ENCODE peak calls at places on chromosome 11, in six cellular contexts. P, Z, C, O, M and R are unnamed samples.

GRCh38 chr11:86941871-86942208 is 13.4 kb downstream of the FZD4 start:
- DNase-seq in C (no peak), P (no peak), Z (no peak), O (no peak), M (no peak), R (no peak)

GRCh38 chr11:17384002-17384511 is 4.4 kb downstream of the KCNJ11 start:
- DNase-seq in M (peak; percentile 93), C (peak; percentile 84), P (peak; percentile 43), Z (peak; percentile 59), O (peak; percentile 63), R (no peak)

GRCh38 chr11:19419021-19419750 is 178.4 kb upstream of the E2F8 start:
- DNase-seq in P (no peak), Z (no peak), O (no peak), M (no peak), C (no peak), R (no peak)

GRCh38 chr11:9565822-9566560 is 7.5 kb upstream of the WEE1 start:
- DNase-seq in M (no peak), Z (peak; percentile 93), P (peak; percentile 87), C (no peak), O (peak; percentile 68), R (no peak)

GRCh38 chr11:2533642-2534115 is 88.9 kb downstream of the KCNQ1 start:
- DNase-seq in M (peak; percentile 85), O (peak; percentile 84), Z (no peak), P (peak; percentile 56), C (peak; percentile 60), R (no peak)

GRCh38 chr11:75762158-75762557 is 6.4 kb upstream of the DGAT2 start:
- DNase-seq in C (no peak), P (no peak), M (no peak), Z (no peak), O (no peak), R (no peak)

GRCh38 chr11:46291441-46292143 is 14.1 kb downstream of the CREB3L1 start:
- DNase-seq in M (no peak), Z (no peak), O (peak; percentile 72), C (no peak), P (no peak), R (no peak)

GRCh38 chr11:27812341-27812740 is 112.1 kb upstream of the BDNF start:
- DNase-seq in M (no peak), C (no peak), P (no peak), O (no peak), Z (no peak), R (no peak)

GRCh38 chr11:30504468-30504867 is 81.7 kb downstream of the MPPED2 start:
- DNase-seq in M (no peak), Z (no peak), C (no peak), P (no peak), O (no peak), R (no peak)

GRCh38 chr11:117715801-117716200 is 81.2 kb downstream of the DSCAML1 start:
- DNase-seq in P (no peak), Z (no peak), C (no peak), O (no peak), M (no peak), R (no peak)

GRCh38 chr11:2265854-2266585 is 4.4 kb downstream of the ASCL2 start:
- DNase-seq in P (no peak), Z (no peak), M (no peak), O (no peak), C (peak; percentile 37), R (peak; percentile 77)

GRCh38 chr11:7418916-7419315 is 66.4 kb upstream of the OLFML1 start:
- DNase-seq in M (no peak), Z (no peak), P (no peak), C (no peak), O (no peak), R (no peak)

GRCh38 chr11:36377759-36378553 is 81.9 kb downstream of the PRR5L start:
- DNase-seq in Z (no peak), M (no peak), O (no peak), C (no peak), P (no peak), R (no peak)

GRCh38 chr11:45922425-45923082 is at the start of gene LARGE2:
- DNase-seq in O (peak; percentile 14), Z (peak; percentile 48), P (no peak), M (peak; percentile 86), C (peak; percentile 55), R (no peak)

GRCh38 chr11:132100583-132100982 is 730.2 kb downstream of the NTM start:
- DNase-seq in O (no peak), Z (no peak), C (no peak), M (no peak), P (no peak), R (no peak)

GRCh38 chr11:77200869-77201268 is 72.8 kb downstream of the MYO7A start:
- DNase-seq in O (no peak), Z (no peak), M (peak; percentile 56), P (no peak), C (no peak), R (no peak)
- TF ChIP-seq POLR2A in O (no peak), Z (no peak), M (no peak), P (no peak), C (no peak), R (no peak)

DNA sequence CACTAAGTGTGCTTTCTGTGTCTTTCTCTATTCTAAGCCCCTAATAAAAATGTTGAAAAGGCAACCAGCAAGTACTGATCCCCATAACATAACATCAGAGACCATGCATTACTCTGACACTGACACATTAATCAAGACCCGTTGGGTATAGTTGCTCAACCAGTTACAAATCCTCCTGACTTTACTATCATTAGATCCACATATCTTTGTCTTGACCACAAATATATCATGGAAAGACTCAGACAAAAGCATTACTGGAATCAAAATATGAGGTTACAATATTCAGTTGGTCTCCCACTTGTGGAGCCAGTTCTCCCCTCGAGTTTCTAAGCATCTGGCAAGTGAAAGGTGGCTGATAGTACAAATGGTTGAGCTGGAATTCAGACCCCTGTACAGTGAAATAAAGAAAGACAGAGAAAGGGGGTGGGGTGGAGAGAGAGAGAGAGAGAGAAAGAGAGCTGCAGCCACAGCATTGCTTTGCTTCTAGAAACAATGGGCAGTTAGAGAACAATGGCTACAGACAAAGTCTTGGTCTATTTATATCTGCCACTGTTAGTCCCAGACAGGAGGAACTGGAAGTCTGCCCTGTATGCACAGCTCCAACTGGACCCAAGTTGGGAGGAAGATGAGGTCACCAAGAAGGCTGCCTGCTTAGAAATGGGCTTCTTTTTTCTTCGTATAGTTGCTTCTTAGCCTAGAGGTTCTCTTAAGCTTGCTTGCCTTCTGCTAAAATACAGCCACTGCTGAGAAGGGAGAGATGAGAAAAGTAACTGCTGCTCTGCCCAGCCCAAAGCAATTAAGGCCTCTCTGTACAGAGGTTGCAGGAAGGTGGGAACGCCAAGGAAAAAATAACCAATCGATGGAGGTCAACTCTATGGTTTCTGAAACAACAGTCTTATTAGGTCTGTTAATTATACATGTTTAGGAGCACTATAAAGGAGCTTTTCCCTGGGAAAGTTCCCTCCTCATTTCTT is 85.5 kb downstream of the ETS1 start:
- DNase-seq in P (no peak), M (no peak), Z (no peak), O (no peak), C (no peak), R (no peak)
- TF ChIP-seq POLR2A in P (no peak), M (no peak), Z (no peak), O (no peak), C (no peak), R (no peak)

GRCh38 chr11:65416341-65417185 is 6.0 kb upstream of the NEAT1 start:
- DNase-seq in Z (peak; percentile 96), M (peak; percentile 99), O (peak; percentile 93), P (peak; percentile 89), C (peak; percentile 95), R (peak; percentile 97)
- TF ChIP-seq POLR2A in Z (peak; percentile 28), M (no peak), O (peak; percentile 57), P (no peak), C (peak; percentile 51), R (peak; percentile 19)

GRCh38 chr11:94652735-94653284 is 85.6 kb downstream of the PIWIL4 start:
- DNase-seq in M (no peak), Z (no peak), P (no peak), C (no peak), O (no peak), R (no peak)
- TF ChIP-seq POLR2A in M (no peak), Z (no peak), P (no peak), C (no peak), O (no peak), R (no peak)

GRCh38 chr11:65892661-65893317 is 2.3 kb downstream of the CCDC85B start:
- DNase-seq in O (no peak), Z (no peak), C (no peak), M (peak; percentile 81), P (no peak), R (no peak)

GRCh38 chr11:65894034-65894591 is 3.6 kb downstream of the CCDC85B start:
- DNase-seq in C (no peak), Z (no peak), P (no peak), M (peak; percentile 95), O (no peak), R (no peak)

GRCh38 chr11:65890324-65891179 is at the start of gene CCDC85B:
- DNase-seq in Z (peak; percentile 94), O (peak; percentile 99), M (peak; percentile 99), P (peak; percentile 99), C (peak; percentile 98), R (peak; percentile 99)

GRCh38 chr11:65888163-65888814 is at the start of gene FIBP:
- DNase-seq in M (peak; percentile 100), Z (peak; percentile 97), C (peak; percentile 99), O (peak; percentile 98), P (peak; percentile 95), R (no peak)

DNA sequence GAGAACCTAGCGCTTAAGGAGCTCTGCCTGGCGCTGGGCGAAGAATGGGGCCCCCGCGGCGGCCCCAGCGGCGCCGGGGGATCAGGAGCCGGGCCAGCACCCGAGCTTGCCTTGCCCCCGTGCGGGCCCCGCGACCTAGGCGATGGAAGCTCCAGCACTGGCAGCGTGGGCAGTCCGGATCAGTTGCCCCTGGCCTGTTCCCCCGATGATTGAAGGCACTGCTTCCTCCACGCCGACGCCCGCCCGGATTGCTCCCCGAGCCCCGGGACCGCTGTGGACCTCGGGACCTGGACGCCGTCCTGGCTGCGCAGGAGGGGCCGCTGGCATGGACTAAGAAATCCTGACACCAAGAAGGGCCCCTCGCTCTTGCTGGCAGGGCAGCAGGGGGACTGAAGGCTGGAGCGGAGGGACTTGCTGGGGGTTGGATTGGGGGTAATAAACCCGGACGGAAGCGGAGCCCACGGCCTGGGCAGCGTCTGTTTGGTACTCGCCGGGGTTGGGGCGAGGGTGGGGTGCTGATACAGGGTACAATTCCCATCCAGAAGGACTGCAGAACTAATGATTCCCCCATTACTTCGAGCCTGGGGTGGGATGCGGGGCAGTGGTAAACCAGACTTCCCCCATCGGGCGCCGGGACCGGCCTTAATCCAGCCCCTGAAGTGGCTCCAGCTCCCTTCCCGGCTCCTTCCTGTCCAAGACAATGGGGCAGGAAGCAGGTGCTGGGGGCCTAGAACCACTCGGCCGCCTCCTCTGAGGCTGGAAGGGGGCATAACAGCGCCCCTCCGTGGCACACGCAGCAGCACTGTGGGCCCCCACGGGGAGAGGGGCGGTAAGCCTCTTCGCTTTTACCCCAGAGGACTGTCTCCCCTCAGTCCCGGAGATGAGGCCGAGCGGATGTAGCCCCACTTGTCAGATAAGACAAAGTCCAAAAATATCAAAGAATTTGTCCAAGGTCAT is 985 bp downstream of the CCDC85B start:
- DNase-seq in C (peak; percentile 61), Z (peak; percentile 43), O (no peak), P (no peak), M (peak; percentile 90), R (no peak)
- TF ChIP-seq POLR2A in C (peak; percentile 19), Z (peak; percentile 7), O (no peak), P (no peak), M (peak; percentile 48), R (no peak)

DNA sequence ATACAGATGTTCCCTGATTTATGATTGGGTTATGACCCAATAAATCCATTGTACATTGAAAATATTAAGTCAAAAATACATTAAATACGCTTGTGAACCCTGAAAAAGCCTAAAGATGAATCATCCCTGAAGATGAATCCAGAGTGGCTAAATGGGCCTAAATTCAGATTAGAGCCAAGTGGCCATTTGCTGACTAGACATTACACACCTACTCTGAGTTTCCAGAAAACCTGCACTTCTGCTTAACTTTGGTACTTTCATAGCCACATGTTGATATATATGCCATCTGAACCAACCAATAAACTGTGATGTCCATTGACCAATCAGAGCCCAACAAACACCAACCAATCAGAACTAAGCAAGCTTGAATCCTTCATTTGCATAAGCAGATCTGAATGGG is 106.9 kb downstream of the WT1 start:
- DNase-seq in O (no peak), Z (no peak), C (no peak), M (no peak), P (no peak), R (no peak)
- TF ChIP-seq POLR2A in O (no peak), Z (no peak), C (no peak), M (no peak), P (no peak), R (no peak)